ENCODE peak calls at places on chromosomes 5 and 9, in eight cellular contexts. One of them, this sample, is unnamed.

GRCh38 chr9:27349681-27350080 is 52.7 kb upstream of the EQTN start:
- DNase-seq in fibroblast of the conjunctiva: no peak
- DNase-seq in stimulated activated effector memory CD8-positive, alpha-beta T cell treated with anti-CD3 and anti-CD28 coated beads, Interleukin-12 subunit alpha, Interleukin-12 subunit beta, amount 100 ng/mL, for 72 hours: no peak
- DNase-seq in brain microvascular endothelial cell: no peak
- DNase-seq in SJSA1: no peak
- DNase-seq in NCI-H1092: no peak
- DNase-seq in mesothelial cell of epicardium: no peak
- DNase-seq in T-helper 9 cell: no peak
- DNase-seq in this sample: no peak

GRCh38 chr9:111622626-111623025 is 8.5 kb upstream of the DNAJC25 start:
- DNase-seq in mesothelial cell of epicardium: no peak
- DNase-seq in stimulated activated effector memory CD8-positive, alpha-beta T cell treated with anti-CD3 and anti-CD28 coated beads, Interleukin-12 subunit alpha, Interleukin-12 subunit beta, amount 100 ng/mL, for 72 hours: no peak
- DNase-seq in brain microvascular endothelial cell: peak; percentile 40
- DNase-seq in SJSA1: no peak
- DNase-seq in T-helper 9 cell: no peak
- DNase-seq in NCI-H1092: no peak
- DNase-seq in fibroblast of the conjunctiva: no peak
- DNase-seq in this sample: no peak

GRCh38 chr5:149371296-149371962 is 7.7 kb downstream of the IL17B start:
- DNase-seq in NCI-H1092: peak; percentile 13
- DNase-seq in fibroblast of the conjunctiva: no peak
- DNase-seq in SJSA1: peak; percentile 54
- DNase-seq in T-helper 9 cell: peak; percentile 64
- DNase-seq in stimulated activated effector memory CD8-positive, alpha-beta T cell treated with anti-CD3 and anti-CD28 coated beads, Interleukin-12 subunit alpha, Interleukin-12 subunit beta, amount 100 ng/mL, for 72 hours: peak; percentile 79
- DNase-seq in brain microvascular endothelial cell: peak; percentile 41
- DNase-seq in mesothelial cell of epicardium: peak; percentile 67
- DNase-seq in this sample: peak; percentile 69

GRCh38 chr9:109868222-109868621 is 88.2 kb downstream of the PALM2AKAP2 start:
- DNase-seq in T-helper 9 cell: no peak
- DNase-seq in mesothelial cell of epicardium: no peak
- DNase-seq in stimulated activated effector memory CD8-positive, alpha-beta T cell treated with anti-CD3 and anti-CD28 coated beads, Interleukin-12 subunit alpha, Interleukin-12 subunit beta, amount 100 ng/mL, for 72 hours: no peak
- DNase-seq in NCI-H1092: no peak
- DNase-seq in SJSA1: peak; percentile 45
- DNase-seq in fibroblast of the conjunctiva: no peak
- DNase-seq in brain microvascular endothelial cell: peak; percentile 25
- DNase-seq in this sample: no peak

GRCh38 chr5:171633776-171634470 is 151.7 kb upstream of the SMIM23 start:
- DNase-seq in T-helper 9 cell: no peak
- DNase-seq in fibroblast of the conjunctiva: no peak
- DNase-seq in NCI-H1092: no peak
- DNase-seq in SJSA1: no peak
- DNase-seq in brain microvascular endothelial cell: no peak
- DNase-seq in stimulated activated effector memory CD8-positive, alpha-beta T cell treated with anti-CD3 and anti-CD28 coated beads, Interleukin-12 subunit alpha, Interleukin-12 subunit beta, amount 100 ng/mL, for 72 hours: no peak
- DNase-seq in mesothelial cell of epicardium: no peak
- DNase-seq in this sample: no peak

GRCh38 chr5:33491941-33492340 is 51.2 kb downstream of the TARS1 start:
- DNase-seq in fibroblast of the conjunctiva: no peak
- DNase-seq in T-helper 9 cell: no peak
- DNase-seq in stimulated activated effector memory CD8-positive, alpha-beta T cell treated with anti-CD3 and anti-CD28 coated beads, Interleukin-12 subunit alpha, Interleukin-12 subunit beta, amount 100 ng/mL, for 72 hours: no peak
- DNase-seq in SJSA1: no peak
- DNase-seq in mesothelial cell of epicardium: no peak
- DNase-seq in brain microvascular endothelial cell: no peak
- DNase-seq in NCI-H1092: no peak
- DNase-seq in this sample: no peak

GRCh38 chr9:123127512-123128075 is 94.1 kb downstream of the GPR21 start:
- DNase-seq in T-helper 9 cell: no peak
- DNase-seq in SJSA1: no peak
- DNase-seq in brain microvascular endothelial cell: no peak
- DNase-seq in stimulated activated effector memory CD8-positive, alpha-beta T cell treated with anti-CD3 and anti-CD28 coated beads, Interleukin-12 subunit alpha, Interleukin-12 subunit beta, amount 100 ng/mL, for 72 hours: no peak
- DNase-seq in fibroblast of the conjunctiva: no peak
- DNase-seq in mesothelial cell of epicardium: no peak
- DNase-seq in NCI-H1092: no peak
- DNase-seq in this sample: no peak

GRCh38 chr5:94021246-94021645 is 279.8 kb upstream of the POU5F2 start:
- DNase-seq in NCI-H1092: peak; percentile 0
- DNase-seq in mesothelial cell of epicardium: no peak
- DNase-seq in T-helper 9 cell: no peak
- DNase-seq in brain microvascular endothelial cell: peak; percentile 32
- DNase-seq in stimulated activated effector memory CD8-positive, alpha-beta T cell treated with anti-CD3 and anti-CD28 coated beads, Interleukin-12 subunit alpha, Interleukin-12 subunit beta, amount 100 ng/mL, for 72 hours: no peak
- DNase-seq in SJSA1: peak; percentile 5
- DNase-seq in fibroblast of the conjunctiva: no peak
- DNase-seq in this sample: no peak

GRCh38 chr5:91288517-91288916 is 94.6 kb downstream of the ARRDC3 start:
- DNase-seq in T-helper 9 cell: no peak
- DNase-seq in SJSA1: no peak
- DNase-seq in NCI-H1092: no peak
- DNase-seq in mesothelial cell of epicardium: no peak
- DNase-seq in brain microvascular endothelial cell: no peak
- DNase-seq in stimulated activated effector memory CD8-positive, alpha-beta T cell treated with anti-CD3 and anti-CD28 coated beads, Interleukin-12 subunit alpha, Interleukin-12 subunit beta, amount 100 ng/mL, for 72 hours: no peak
- DNase-seq in fibroblast of the conjunctiva: no peak
- DNase-seq in this sample: no peak

GRCh38 chr5:169803077-169803981 is 166.3 kb downstream of the DOCK2 start:
- DNase-seq in SJSA1: no peak
- DNase-seq in brain microvascular endothelial cell: peak; percentile 92
- DNase-seq in T-helper 9 cell: no peak
- DNase-seq in stimulated activated effector memory CD8-positive, alpha-beta T cell treated with anti-CD3 and anti-CD28 coated beads, Interleukin-12 subunit alpha, Interleukin-12 subunit beta, amount 100 ng/mL, for 72 hours: no peak
- DNase-seq in mesothelial cell of epicardium: no peak
- DNase-seq in NCI-H1092: no peak
- DNase-seq in fibroblast of the conjunctiva: peak; percentile 86
- DNase-seq in this sample: no peak

GRCh38 chr5:164175083-164175482 is 669.7 kb downstream of the MAT2B start:
- DNase-seq in T-helper 9 cell: no peak
- DNase-seq in SJSA1: no peak
- DNase-seq in brain microvascular endothelial cell: no peak
- DNase-seq in mesothelial cell of epicardium: no peak
- DNase-seq in stimulated activated effector memory CD8-positive, alpha-beta T cell treated with anti-CD3 and anti-CD28 coated beads, Interleukin-12 subunit alpha, Interleukin-12 subunit beta, amount 100 ng/mL, for 72 hours: no peak
- DNase-seq in fibroblast of the conjunctiva: peak; percentile 17
- DNase-seq in NCI-H1092: no peak
- DNase-seq in this sample: no peak

GRCh38 chr5:115360036-115360685 is 63.7 kb upstream of the CCDC112 start:
- DNase-seq in fibroblast of the conjunctiva: no peak
- DNase-seq in SJSA1: no peak
- DNase-seq in mesothelial cell of epicardium: no peak
- DNase-seq in stimulated activated effector memory CD8-positive, alpha-beta T cell treated with anti-CD3 and anti-CD28 coated beads, Interleukin-12 subunit alpha, Interleukin-12 subunit beta, amount 100 ng/mL, for 72 hours: no peak
- DNase-seq in NCI-H1092: no peak
- DNase-seq in T-helper 9 cell: no peak
- DNase-seq in brain microvascular endothelial cell: no peak
- DNase-seq in this sample: no peak

GRCh38 chr9:126957687-126958053 is 43.1 kb downstream of the RALGPS1 start:
- DNase-seq in stimulated activated effector memory CD8-positive, alpha-beta T cell treated with anti-CD3 and anti-CD28 coated beads, Interleukin-12 subunit alpha, Interleukin-12 subunit beta, amount 100 ng/mL, for 72 hours: no peak
- DNase-seq in fibroblast of the conjunctiva: no peak
- DNase-seq in brain microvascular endothelial cell: peak; percentile 19
- DNase-seq in mesothelial cell of epicardium: no peak
- DNase-seq in NCI-H1092: no peak
- DNase-seq in T-helper 9 cell: no peak
- DNase-seq in SJSA1: peak; percentile 19
- DNase-seq in this sample: no peak

GRCh38 chr5:116455061-116455460 is 119.6 kb downstream of the SEMA6A start:
- DNase-seq in T-helper 9 cell: no peak
- DNase-seq in SJSA1: peak; percentile 72
- DNase-seq in stimulated activated effector memory CD8-positive, alpha-beta T cell treated with anti-CD3 and anti-CD28 coated beads, Interleukin-12 subunit alpha, Interleukin-12 subunit beta, amount 100 ng/mL, for 72 hours: no peak
- DNase-seq in fibroblast of the conjunctiva: no peak
- DNase-seq in brain microvascular endothelial cell: peak; percentile 64
- DNase-seq in mesothelial cell of epicardium: no peak
- DNase-seq in NCI-H1092: no peak
- DNase-seq in this sample: no peak

GRCh38 chr9:129624168-129624759 is 1.7 kb upstream of the NTMT1 start:
- DNase-seq in SJSA1: peak; percentile 42
- DNase-seq in mesothelial cell of epicardium: peak; percentile 74
- DNase-seq in brain microvascular endothelial cell: peak; percentile 57
- DNase-seq in fibroblast of the conjunctiva: no peak
- DNase-seq in T-helper 9 cell: peak; percentile 67
- DNase-seq in NCI-H1092: peak; percentile 64
- DNase-seq in stimulated activated effector memory CD8-positive, alpha-beta T cell treated with anti-CD3 and anti-CD28 coated beads, Interleukin-12 subunit alpha, Interleukin-12 subunit beta, amount 100 ng/mL, for 72 hours: peak; percentile 86
- DNase-seq in this sample: peak; percentile 83

GRCh38 chr9:86953181-86953580 is 5.9 kb upstream of the GAS1 start:
- DNase-seq in mesothelial cell of epicardium: no peak
- DNase-seq in SJSA1: no peak
- DNase-seq in NCI-H1092: no peak
- DNase-seq in fibroblast of the conjunctiva: no peak
- DNase-seq in T-helper 9 cell: no peak
- DNase-seq in brain microvascular endothelial cell: no peak
- DNase-seq in stimulated activated effector memory CD8-positive, alpha-beta T cell treated with anti-CD3 and anti-CD28 coated beads, Interleukin-12 subunit alpha, Interleukin-12 subunit beta, amount 100 ng/mL, for 72 hours: no peak
- DNase-seq in this sample: no peak

GRCh38 chr5:163948086-163948666 is 442.8 kb downstream of the MAT2B start:
- DNase-seq in stimulated activated effector memory CD8-positive, alpha-beta T cell treated with anti-CD3 and anti-CD28 coated beads, Interleukin-12 subunit alpha, Interleukin-12 subunit beta, amount 100 ng/mL, for 72 hours: no peak
- DNase-seq in brain microvascular endothelial cell: no peak
- DNase-seq in T-helper 9 cell: no peak
- DNase-seq in fibroblast of the conjunctiva: no peak
- DNase-seq in mesothelial cell of epicardium: no peak
- DNase-seq in NCI-H1092: no peak
- DNase-seq in SJSA1: no peak
- DNase-seq in this sample: no peak

GRCh38 chr5:163024936-163025335 is 412.5 kb upstream of the CCNG1 start:
- DNase-seq in stimulated activated effector memory CD8-positive, alpha-beta T cell treated with anti-CD3 and anti-CD28 coated beads, Interleukin-12 subunit alpha, Interleukin-12 subunit beta, amount 100 ng/mL, for 72 hours: no peak
- DNase-seq in T-helper 9 cell: no peak
- DNase-seq in SJSA1: no peak
- DNase-seq in fibroblast of the conjunctiva: no peak
- DNase-seq in brain microvascular endothelial cell: no peak
- DNase-seq in mesothelial cell of epicardium: no peak
- DNase-seq in NCI-H1092: no peak
- DNase-seq in this sample: no peak

GRCh38 chr5:1105350-1106265 is 6.3 kb downstream of the SLC12A7 start:
- DNase-seq in SJSA1: no peak
- DNase-seq in stimulated activated effector memory CD8-positive, alpha-beta T cell treated with anti-CD3 and anti-CD28 coated beads, Interleukin-12 subunit alpha, Interleukin-12 subunit beta, amount 100 ng/mL, for 72 hours: no peak
- DNase-seq in brain microvascular endothelial cell: no peak
- DNase-seq in NCI-H1092: no peak
- DNase-seq in mesothelial cell of epicardium: no peak
- DNase-seq in fibroblast of the conjunctiva: no peak
- DNase-seq in T-helper 9 cell: peak; percentile 58
- DNase-seq in this sample: no peak

GRCh38 chr9:85630676-85631075 is 111.1 kb downstream of the AGTPBP1 start:
- DNase-seq in T-helper 9 cell: no peak
- DNase-seq in mesothelial cell of epicardium: no peak
- DNase-seq in brain microvascular endothelial cell: no peak
- DNase-seq in stimulated activated effector memory CD8-positive, alpha-beta T cell treated with anti-CD3 and anti-CD28 coated beads, Interleukin-12 subunit alpha, Interleukin-12 subunit beta, amount 100 ng/mL, for 72 hours: no peak
- DNase-seq in fibroblast of the conjunctiva: no peak
- DNase-seq in SJSA1: no peak
- DNase-seq in NCI-H1092: no peak
- DNase-seq in this sample: no peak